ENCODE peak calls at places on chromosomes 12 and 14, in six cellular contexts. M is heart left ventricle, C is uterus, G is transverse colon, J is testis, O is stomach. V is an unnamed sample.

GRCh38 chr12:11765817-11766794 is 116.6 kb downstream of the ETV6 start:
- DNase-seq in M (no peak), J (no peak), G (peak; percentile 56), C (peak; percentile 47), O (no peak), V (no peak)

GRCh38 chr12:12007001-12007712 is 63.6 kb upstream of the BCL2L14 start:
- DNase-seq in J (no peak), C (no peak), O (no peak), G (no peak), M (no peak), V (no peak)

GRCh38 chr14:90510208-90510607 is 113.4 kb downstream of the CALM1 start:
- DNase-seq in O (peak; percentile 88), M (no peak), C (no peak), G (peak; percentile 81), J (no peak), V (peak; percentile 90)

GRCh38 chr12:53380797-53381738 is 1.1 kb downstream of the SP1 start:
- DNase-seq in J (no peak), C (no peak), O (no peak), M (no peak), G (peak; percentile 35), V (no peak)

GRCh38 chr14:90512332-90512951 is 115.6 kb downstream of the CALM1 start:
- DNase-seq in M (peak; percentile 48), G (peak; percentile 66), J (no peak), O (peak; percentile 76), C (no peak), V (no peak)

GRCh38 chr12:54215990-54216579 is 27.3 kb upstream of the SMUG1 start:
- DNase-seq in G (peak; percentile 21), C (no peak), J (no peak), O (no peak), M (no peak), V (no peak)

GRCh38 chr14:99727096-99727870 is 43.2 kb downstream of the CYP46A1 start:
- DNase-seq in M (peak; percentile 51), J (no peak), G (no peak), C (peak; percentile 12), O (peak; percentile 18), V (peak; percentile 4)

GRCh38 chr14:106622200-106622745 is 1095.9 kb downstream of the TMEM121 start:
- DNase-seq in C (no peak), J (no peak), G (peak; percentile 7), O (no peak), M (no peak), V (no peak)

GRCh38 chr14:50943261-50943942 is 881 bp downstream of the PYGL start:
- DNase-seq in J (peak; percentile 43), O (peak; percentile 32), G (peak; percentile 58), M (peak; percentile 68), C (peak; percentile 78), V (peak; percentile 29)

GRCh38 chr12:98154850-98155249 is 360.5 kb upstream of the TMPO start:
- DNase-seq in C (no peak), G (no peak), O (no peak), M (no peak), J (peak; percentile 37), V (peak; percentile 12)

GRCh38 chr14:71311061-71311460 is 403.8 kb downstream of the PCNX1 start:
- DNase-seq in J (no peak), O (no peak), M (no peak), C (no peak), G (no peak), V (no peak)

GRCh38 chr12:230925-231671 is 17.1 kb upstream of the SLC6A12 start:
- DNase-seq in J (peak; percentile 9), O (no peak), G (no peak), C (no peak), M (no peak), V (no peak)

GRCh38 chr12:132506730-132507538 is 17.0 kb downstream of the FBRSL1 start:
- DNase-seq in M (peak; percentile 92), J (peak; percentile 96), G (peak; percentile 31), C (peak; percentile 63), O (peak; percentile 76), V (peak; percentile 86)

GRCh38 chr14:50726372-50727107 is 58.4 kb upstream of the SAV1 start:
- DNase-seq in C (no peak), J (no peak), G (no peak), O (no peak), M (no peak), V (no peak)

GRCh38 chr14:56180754-56181542 is 62.7 kb downstream of the PELI2 start:
- DNase-seq in J (no peak), O (no peak), C (no peak), M (no peak), G (no peak), V (no peak)
- TF ChIP-seq POLR2A in J (no peak), O (no peak), C (no peak), M (no peak), G (no peak), V (no peak)

DNA sequence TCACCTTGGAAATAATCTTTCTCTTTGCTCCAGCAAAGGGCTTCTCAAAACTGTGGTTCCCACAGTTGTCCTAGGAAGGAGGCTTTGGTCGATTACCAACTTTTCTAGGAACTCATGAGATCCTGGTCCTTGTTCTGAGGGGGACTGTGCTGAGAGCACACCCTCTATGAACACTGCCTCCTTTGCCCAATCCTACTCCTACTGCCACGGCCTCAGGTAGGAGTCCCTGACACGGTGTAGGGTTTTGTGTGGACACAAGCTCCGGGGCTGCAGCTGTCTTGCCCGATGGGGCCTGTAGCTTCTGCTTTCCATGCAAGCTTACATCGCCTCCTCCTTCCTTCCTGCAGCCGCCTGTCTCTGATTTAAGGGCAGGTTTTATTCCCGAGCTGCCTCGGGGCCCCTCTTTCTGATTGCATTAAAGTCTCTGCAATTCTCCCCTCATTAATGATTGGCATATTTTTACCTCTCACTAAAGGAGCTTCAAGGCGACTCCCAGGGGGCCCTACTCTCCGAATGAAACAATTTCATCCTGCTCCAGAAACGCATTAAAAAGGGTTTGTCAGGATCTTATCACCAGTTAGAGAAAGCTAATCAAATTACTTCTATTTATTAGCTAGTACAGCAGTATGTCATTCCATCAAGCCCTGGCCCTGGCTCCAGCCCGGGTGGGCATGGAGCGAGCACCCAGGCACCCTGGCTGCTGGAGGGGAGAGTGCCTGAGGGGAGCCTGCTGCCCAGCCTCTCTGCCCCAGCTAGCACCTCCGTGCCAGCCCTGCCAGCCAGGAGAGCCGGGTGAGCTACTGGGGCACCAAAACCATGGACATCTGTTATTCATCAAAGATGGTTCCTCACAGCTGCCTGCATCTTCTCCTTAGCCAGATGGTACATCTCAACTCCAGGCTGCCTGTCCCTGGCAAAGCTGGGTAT is 38.1 kb upstream of the ESRRB start:
- DNase-seq in O (no peak), G (no peak), J (no peak), C (no peak), M (no peak), V (no peak)
- H3K4me3 ChIP-seq in O (no peak overlapping the region), G (no peak overlapping the region), J (no peak overlapping the region), C (no peak overlapping the region), M (no peak overlapping the region), V (no peak overlapping the region)

DNA sequence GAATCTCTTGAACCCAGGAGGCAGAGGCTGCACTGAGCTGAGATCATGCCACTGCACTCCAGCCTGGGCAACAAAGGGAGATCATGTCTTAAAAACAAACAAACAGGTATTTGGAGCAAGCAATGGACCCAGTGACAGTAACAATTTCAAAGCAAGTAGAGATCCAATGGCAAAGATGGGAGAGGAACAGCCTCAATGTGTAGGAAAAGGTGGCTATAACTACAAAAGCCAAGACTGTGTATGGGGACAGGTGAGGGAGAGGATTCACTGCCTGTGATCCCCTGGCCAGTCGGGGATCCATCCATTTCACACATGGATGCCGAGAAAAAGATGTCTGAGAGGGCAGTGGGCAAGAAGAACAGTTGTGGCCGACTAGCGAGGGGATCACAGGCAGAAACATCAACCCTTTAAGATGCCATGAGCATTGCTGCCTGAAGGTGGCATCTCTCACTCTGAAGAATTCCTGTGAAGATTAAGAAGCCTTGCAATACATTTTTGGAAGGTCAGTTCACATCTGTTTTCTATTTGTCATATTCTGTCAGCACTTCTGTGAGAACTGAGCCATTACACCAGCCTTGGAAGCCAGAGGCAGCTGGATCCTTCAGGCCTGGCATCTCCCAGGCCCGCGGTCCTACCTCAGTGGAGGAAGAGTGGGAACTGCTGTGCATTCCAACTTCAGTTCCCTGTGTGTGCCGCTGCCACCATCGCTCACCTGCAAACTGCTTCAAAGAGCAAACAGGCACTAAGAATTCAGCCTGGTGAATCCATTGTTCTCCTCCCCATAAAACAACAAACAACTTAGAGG is 54.5 kb upstream of the FRS2 start:
- DNase-seq in M (peak; percentile 60), C (peak; percentile 65), J (peak; percentile 65), O (peak; percentile 50), G (peak; percentile 42), V (peak; percentile 50)
- H3K27ac ChIP-seq in M (no peak overlapping the region), C (peak overlapping the region; percentile 38), J (no peak overlapping the region), O (no peak overlapping the region), G (no peak overlapping the region), V (no peak overlapping the region)

DNA sequence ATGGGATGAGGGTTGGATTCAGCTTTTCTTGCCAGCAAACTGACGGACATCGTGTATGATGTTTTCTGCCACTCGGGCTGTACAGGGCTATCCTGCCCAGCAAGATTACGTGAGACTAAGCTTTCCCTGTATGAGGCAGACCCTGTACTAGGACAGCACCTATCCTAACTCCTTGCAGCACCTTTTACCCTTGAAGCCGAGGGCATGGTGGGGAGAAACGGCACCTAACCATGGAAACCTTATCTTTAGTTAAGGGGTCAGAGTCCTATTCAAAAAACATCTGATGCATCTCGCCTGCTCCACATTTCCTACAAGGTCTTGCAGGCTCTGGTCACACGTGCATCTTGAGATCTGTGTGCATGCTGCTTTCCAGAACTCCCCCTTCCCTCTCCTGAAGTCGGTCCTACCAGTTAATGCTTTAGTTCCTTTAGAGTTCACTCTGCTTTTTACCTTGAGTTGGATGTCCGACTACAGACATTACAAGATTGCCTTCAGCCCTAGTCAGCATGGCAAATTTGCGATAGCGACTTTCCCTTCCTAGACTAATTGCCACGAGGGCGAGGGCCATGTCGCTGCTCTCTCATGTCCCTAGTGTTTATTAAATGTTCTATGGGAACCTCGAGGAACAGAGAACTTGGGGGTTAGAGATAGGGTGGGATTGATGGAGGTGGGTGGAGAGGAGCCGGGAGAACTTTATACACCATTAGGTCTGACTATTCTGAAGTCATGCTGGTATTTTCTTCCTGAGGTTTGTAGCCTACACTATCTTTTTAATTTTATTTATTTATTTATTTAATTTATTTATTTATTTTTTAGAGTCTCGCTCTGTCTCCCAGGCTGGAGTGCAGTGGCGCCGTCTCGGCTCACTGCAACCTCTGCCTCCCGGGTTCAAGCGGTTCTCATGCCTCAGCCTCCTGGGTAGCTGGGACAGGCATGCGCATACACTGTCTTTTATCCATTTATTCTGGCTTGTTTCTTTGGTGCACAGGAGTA is 6.6 kb downstream of the RAN start:
- DNase-seq in J (no peak), C (no peak), G (no peak), M (no peak), O (no peak), V (no peak)
- TF ChIP-seq POLR2A in J (no peak), C (no peak), G (no peak), M (no peak), O (no peak), V (no peak)